ENCODE peak calls at places on chromosomes 13 and 19, in ten cellular contexts. I, T, L, R, O, D, Z, A, P and Y are unnamed samples.

GRCh38 chr19:42850981-42851717 is 28.4 kb downstream of the PSG1 start:
- DNase-seq in I (peak), T (no peak), L (no peak), R (peak), O (peak), D (no peak), Z (peak), A (peak), P (no peak), Y (peak)

GRCh38 chr19:39410620-39411005 is 1.9 kb upstream of the PLEKHG2 start:
- DNase-seq in I (no peak), T (no peak), L (no peak), R (no peak), O (no peak), D (no peak), Z (no peak), A (no peak), P (no peak), Y (peak)

GRCh38 chr19:34837262-34837661 is 64.2 kb upstream of the ZNF599 start:
- DNase-seq in I (no peak), T (no peak), L (no peak), R (peak), O (peak), D (no peak), Z (no peak), A (no peak), P (peak), Y (no peak)

GRCh38 chr13:110212529-110212928 is 94.4 kb downstream of the COL4A1 start:
- DNase-seq in I (no peak), T (no peak), L (no peak), R (no peak), O (no peak), D (no peak), Z (no peak), A (no peak), P (no peak), Y (no peak)

GRCh38 chr13:95603887-95604533 is 40.5 kb downstream of the DZIP1 start:
- DNase-seq in I (peak), T (no peak), L (no peak), R (peak), O (peak), D (no peak), Z (no peak), A (no peak), P (no peak), Y (no peak)

GRCh38 chr13:48232420-48233096 is 448 bp upstream of the ITM2B start:
- DNase-seq in I (peak), T (peak), L (no peak), R (peak), O (no peak), D (no peak), Z (no peak), A (peak), P (no peak), Y (no peak)

GRCh38 chr19:30386551-30387143 is 14.5 kb downstream of the ZNF536 start:
- DNase-seq in I (no peak), T (no peak), L (no peak), R (no peak), O (no peak), D (no peak), Z (no peak), A (no peak), P (no peak), Y (no peak)

GRCh38 chr13:112455476-112456059 is 79.4 kb downstream of the SPACA7 start:
- DNase-seq in I (no peak), T (no peak), L (no peak), R (no peak), O (no peak), D (no peak), Z (no peak), A (no peak), P (no peak), Y (no peak)

GRCh38 chr13:111156421-111156820 is 41.3 kb downstream of the ARHGEF7 start:
- DNase-seq in I (no peak), T (no peak), L (no peak), R (no peak), O (no peak), D (no peak), Z (no peak), A (no peak), P (no peak), Y (no peak)

GRCh38 chr13:36533806-36534205 is 101.5 kb downstream of the CCNA1 start:
- DNase-seq in I (no peak), T (no peak), L (no peak), R (peak), O (peak), D (no peak), Z (no peak), A (no peak), P (no peak), Y (no peak)

GRCh38 chr19:50008532-50008931 is 16.6 kb downstream of the VRK3 start:
- DNase-seq in I (no peak), T (no peak), L (no peak), R (peak), O (no peak), D (no peak), Z (no peak), A (no peak), P (peak), Y (no peak)

GRCh38 chr13:27792393-27793218 is at the start of gene GSX1:
- DNase-seq in I (peak), T (peak), L (no peak), R (peak), O (peak), D (no peak), Z (no peak), A (no peak), P (peak), Y (no peak)

GRCh38 chr13:28716511-28716910 is 2.3 kb downstream of the SLC46A3 start:
- DNase-seq in I (peak), T (no peak), L (no peak), R (no peak), O (no peak), D (no peak), Z (no peak), A (peak), P (no peak), Y (no peak)

GRCh38 chr13:78680064-78680463 is 21.1 kb upstream of the OBI1 start:
- DNase-seq in I (no peak), T (peak), L (no peak), R (no peak), O (no peak), D (no peak), Z (no peak), A (no peak), P (no peak), Y (no peak)

GRCh38 chr19:54673222-54673621 is 10.4 kb downstream of the LILRB4 start:
- DNase-seq in I (no peak), T (no peak), L (no peak), R (no peak), O (no peak), D (no peak), Z (no peak), A (no peak), P (no peak), Y (no peak)

GRCh38 chr13:64810701-64811258 is 2419.4 kb downstream of the PCDH9 start:
- DNase-seq in I (no peak), T (no peak), L (no peak), R (no peak), O (no peak), D (no peak), Z (no peak), A (no peak), P (no peak), Y (no peak)

GRCh38 chr13:36026556-36026955 is 104.6 kb downstream of the DCLK1 start:
- DNase-seq in I (no peak), T (no peak), L (no peak), R (no peak), O (no peak), D (no peak), Z (no peak), A (no peak), P (no peak), Y (no peak)

GRCh38 chr19:18506545-18506944 is 15.3 kb downstream of the ELL start:
- DNase-seq in I (no peak), T (no peak), L (no peak), R (no peak), O (no peak), D (no peak), Z (no peak), A (no peak), P (no peak), Y (no peak)

GRCh38 chr13:18232298-18232993 is 949.2 kb downstream of the TUBA3C start:
- DNase-seq in I (no peak), T (no peak), L (no peak), R (no peak), O (no peak), D (no peak), Z (no peak), A (no peak), P (no peak), Y (no peak)

GRCh38 chr19:54275951-54276350 is 5.0 kb downstream of the LILRB2 start:
- DNase-seq in I (no peak), T (no peak), L (no peak), R (no peak), O (no peak), D (no peak), Z (no peak), A (no peak), P (no peak), Y (no peak)

GRCh38 chr13:20673711-20674110 is 29.8 kb upstream of the IL17D start:
- DNase-seq in I (no peak), T (no peak), L (no peak), R (no peak), O (no peak), D (no peak), Z (no peak), A (no peak), P (no peak), Y (no peak)

GRCh38 chr13:41746259-41746658 is 214.7 kb downstream of the VWA8 start:
- DNase-seq in I (no peak), T (no peak), L (no peak), R (no peak), O (no peak), D (no peak), Z (peak), A (no peak), P (no peak), Y (no peak)